ENCODE peak calls at places on chromosomes 7 and 10, in seven cellular contexts. D is SK-N-SH, U is HCT116, Q is hepatocyte, E is neural progenitor cell, C is IMR-90, V is fibroblast of lung. O is an unnamed sample.

GRCh38 chr7:45482451-45482850 is 91.7 kb upstream of the ADCY1 start:
- DNase-seq in C (no peak), D (no peak), Q (no peak), U (no peak), E (no peak), V (no peak), O (no peak)

GRCh38 chr7:30354791-30355190 is 70.4 kb downstream of the ZNRF2 start:
- DNase-seq in U (no peak), C (no peak), Q (no peak), D (no peak), E (peak; percentile 15), V (no peak), O (no peak)

GRCh38 chr7:9349625-9350024 is 916.2 kb downstream of the NXPH1 start:
- DNase-seq in E (no peak), V (no peak), Q (no peak), C (no peak), U (no peak), D (no peak), O (no peak)

GRCh38 chr7:22143496-22143895 is 197.8 kb upstream of the CDCA7L start:
- DNase-seq in U (no peak), V (no peak), C (no peak), Q (no peak), E (peak; percentile 27), D (no peak), O (no peak)

GRCh38 chr10:111890046-111890445 is 293.5 kb downstream of the GPAM start:
- DNase-seq in C (no peak), U (no peak), E (peak; percentile 27), D (no peak), Q (no peak), V (no peak), O (no peak)

GRCh38 chr10:8369666-8370065 is 315.2 kb downstream of the GATA3 start:
- DNase-seq in V (no peak), Q (no peak), D (no peak), E (no peak), U (no peak), C (peak; percentile 12), O (peak; percentile 7)

GRCh38 chr10:61286695-61287094 is 166.5 kb downstream of the TMEM26 start:
- DNase-seq in V (no peak), Q (no peak), C (no peak), D (no peak), E (no peak), U (no peak), O (no peak)

GRCh38 chr10:46284286-46285229 is 2.2 kb upstream of the ANTXRL start:
- DNase-seq in E (peak; percentile 68), C (peak; percentile 34), V (peak; percentile 56), Q (peak; percentile 93), U (peak; percentile 26), D (peak; percentile 95), O (peak; percentile 96)

GRCh38 chr7:132402751-132403245 is 173.5 kb downstream of the PLXNA4 start:
- DNase-seq in V (no peak), C (no peak), E (no peak), U (no peak), Q (no peak), D (no peak), O (no peak)

GRCh38 chr10:17183110-17183509 is 18.4 kb downstream of the TRDMT1 start:
- DNase-seq in E (no peak), D (no peak), Q (no peak), V (no peak), U (no peak), C (no peak), O (no peak)

GRCh38 chr7:105776986-105777910 is 99.2 kb downstream of the ATXN7L1 start:
- DNase-seq in E (no peak), C (peak; percentile 32), D (no peak), V (peak; percentile 35), Q (no peak), U (peak; percentile 67), O (peak; percentile 52)

GRCh38 chr10:60778978-60779668 is 845 bp downstream of the CDK1 start:
- DNase-seq in Q (no peak), E (no peak), V (no peak), C (no peak), D (no peak), U (no peak), O (no peak)

GRCh38 chr10:103845983-103846382 is 9.4 kb downstream of the SH3PXD2A start:
- DNase-seq in V (no peak), Q (no peak), D (no peak), E (no peak), U (no peak), C (no peak), O (no peak)

GRCh38 chr7:55120501-55121198 is 101.8 kb downstream of the EGFR start:
- DNase-seq in U (no peak), V (peak; percentile 76), E (no peak), Q (peak; percentile 65), C (peak; percentile 90), D (no peak), O (peak; percentile 98)

GRCh38 chr10:100569687-100570517 is 34.2 kb downstream of the HIF1AN start:
- DNase-seq in E (peak; percentile 60), Q (no peak), C (no peak), D (peak; percentile 27), V (no peak), U (peak; percentile 37), O (no peak)

GRCh38 chr10:25101466-25101865 is 73.3 kb upstream of the GPR158 start:
- DNase-seq in E (no peak), V (no peak), U (no peak), C (no peak), Q (no peak), D (no peak), O (no peak)

GRCh38 chr10:95374597-95375209 is 83.9 kb upstream of the PDLIM1 start:
- DNase-seq in V (peak; percentile 78), U (peak; percentile 61), C (peak; percentile 57), D (peak; percentile 73), E (peak; percentile 92), Q (peak; percentile 89), O (peak; percentile 65)

GRCh38 chr10:100519321-100520051 is at the start of gene SEC31B:
- DNase-seq in V (no peak), C (no peak), E (peak; percentile 87), Q (peak; percentile 66), D (peak; percentile 85), U (no peak), O (no peak)

GRCh38 chr7:135338151-135338550 is 104.5 kb downstream of the STRA8 start:
- DNase-seq in E (no peak), Q (no peak), V (no peak), D (no peak), U (no peak), C (no peak), O (no peak)

GRCh38 chr10:34743804-34744203 is 71.3 kb downstream of the PARD3 start:
- DNase-seq in U (no peak), D (peak; percentile 69), Q (no peak), C (peak; percentile 34), V (peak; percentile 37), E (no peak), O (no peak)

GRCh38 chr10:132858121-132859081 is 72.5 kb upstream of the NKX6-2 start:
- DNase-seq in U (no peak), E (no peak), D (no peak), Q (no peak), V (no peak), C (no peak), O (no peak)

GRCh38 chr10:108556176-108556575 is 1367.1 kb downstream of the XPNPEP1 start:
- DNase-seq in C (no peak), D (no peak), V (no peak), E (no peak), U (no peak), Q (no peak), O (no peak)

GRCh38 chr7:1950623-1951523 is 280.8 kb downstream of the ELFN1 start:
- DNase-seq in V (peak; percentile 49), D (peak; percentile 84), U (no peak), C (peak; percentile 3), E (no peak), Q (no peak), O (no peak)

GRCh38 chr10:79262959-79263746 is 84.1 kb upstream of the PPIF start:
- DNase-seq in U (no peak), V (no peak), Q (no peak), E (no peak), D (no peak), C (no peak), O (no peak)
- H4K20me1 ChIP-seq in U (no peaks in the 10 kb centered on the region), V (no peaks in the 10 kb centered on the region), Q (peaks cover 84% of the 10 kb centered on the region), E (peaks cover 77% of the 10 kb centered on the region), D (peaks cover 9% of the 10 kb centered on the region), C (peaks cover 61% of the 10 kb centered on the region), O (no peaks in the 10 kb centered on the region)

GRCh38 chr10:92846819-92847184 is 1.5 kb upstream of the EXOC6 start:
- DNase-seq in V (no peak), Q (no peak), D (no peak), C (peak; percentile 43), U (no peak), E (no peak), O (no peak)

GRCh38 chr10:92845926-92846325 is 2.4 kb upstream of the EXOC6 start:
- DNase-seq in C (no peak), D (no peak), U (no peak), E (no peak), Q (no peak), V (no peak), O (no peak)

GRCh38 chr10:92847185-92847864 is 995 bp upstream of the EXOC6 start:
- DNase-seq in V (no peak), C (peak; percentile 18), U (no peak), D (no peak), E (no peak), Q (no peak), O (peak; percentile 11)

GRCh38 chr10:92848037-92848440 is 281 bp upstream of the EXOC6 start:
- DNase-seq in E (no peak), C (no peak), V (no peak), U (no peak), Q (no peak), D (no peak), O (no peak)

DNA sequence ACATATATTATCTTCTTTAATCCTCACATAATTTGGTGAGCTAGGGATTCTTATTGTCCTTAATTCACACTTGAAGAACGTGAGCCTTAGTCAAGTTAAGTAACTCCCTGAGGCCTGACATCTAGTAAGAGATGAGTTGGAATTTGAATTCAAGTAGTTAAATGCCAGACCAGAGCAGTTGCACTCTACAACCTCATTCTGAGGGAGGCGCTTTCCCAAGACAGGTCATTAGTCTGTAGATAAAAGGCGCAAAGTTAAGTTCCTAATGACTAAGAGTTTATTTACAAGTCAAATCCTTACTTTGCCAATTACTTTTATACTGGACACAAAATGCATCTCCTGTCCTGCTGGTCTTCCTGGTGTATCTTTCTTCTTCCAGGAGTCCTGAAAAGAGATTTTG is 3.6 kb upstream of the EXOC6 start:
- DNase-seq in V (no peak), D (no peak), E (peak; percentile 26), U (no peak), C (peak; percentile 25), Q (peak; percentile 13), O (no peak)
- TF ChIP-seq CTCF in V (peak; percentile 21), D (no peak), E (peak; percentile 17), U (no peak), C (no peak), Q (no peak), O (no peak)

GRCh38 chr7:155815332-155816191 is 3.3 kb upstream of the SHH start:
- DNase-seq in V (peak; percentile 53), C (peak; percentile 43), Q (peak; percentile 86), E (peak; percentile 86), U (no peak), D (peak; percentile 77), O (peak; percentile 80)
- H3K27ac ChIP-seq in V (no peak overlapping the region), C (no peak overlapping the region), Q (no peak overlapping the region), E (no peak overlapping the region), U (no peak overlapping the region), D (no peak overlapping the region), O (no peak overlapping the region)

DNA sequence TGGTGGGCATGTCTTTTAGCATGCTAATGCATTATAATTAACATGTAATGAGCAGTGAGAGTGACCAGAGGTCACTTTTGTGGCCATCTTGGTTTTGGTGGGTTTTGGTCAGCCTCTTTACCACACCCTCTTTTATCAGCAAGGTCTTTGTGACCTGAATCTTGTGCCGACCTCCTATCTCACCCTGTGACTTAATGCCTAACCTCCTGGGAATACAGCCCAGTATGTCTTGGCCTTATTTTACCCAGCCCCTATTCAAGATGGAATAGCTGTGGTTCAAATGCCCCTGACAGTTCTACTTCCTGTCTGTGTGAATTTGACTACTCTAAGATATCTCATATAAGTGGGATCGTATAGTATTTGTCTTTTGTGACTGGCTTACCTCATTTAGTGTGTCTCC is 85.1 kb downstream of the EEPD1 start:
- DNase-seq in Q (no peak), D (no peak), U (no peak), E (no peak), V (no peak), C (no peak), O (no peak)
- H4K20me1 ChIP-seq in Q (no peaks in the 10 kb centered on the region), D (no peaks in the 10 kb centered on the region), U (no peaks in the 10 kb centered on the region), E (no peaks in the 10 kb centered on the region), V (no peaks in the 10 kb centered on the region), C (no peaks in the 10 kb centered on the region), O (no peaks in the 10 kb centered on the region)